ENCODE peak calls at places on chromosomes 2 and 18, in four cellular contexts. One of them, this sample, is unnamed.

GRCh38 chr2:61855178-61855523 is 1.3 kb upstream of the FAM161A start:
- DNase-seq in HepG2: peak; percentile 45
- DNase-seq in K562: no peak
- DNase-seq in GM12878: no peak
- DNase-seq in this sample: no peak

GRCh38 chr2:18752022-18752493 is 162.7 kb upstream of the NT5C1B start:
- DNase-seq in HepG2: peak; percentile 73
- DNase-seq in K562: no peak
- DNase-seq in GM12878: no peak
- DNase-seq in this sample: no peak

GRCh38 chr2:224008702-224009261 is 30.3 kb downstream of the SERPINE2 start:
- DNase-seq in HepG2: peak; percentile 53
- DNase-seq in K562: no peak
- DNase-seq in GM12878: no peak
- DNase-seq in this sample: peak; percentile 85

GRCh38 chr2:75602724-75603342 is 42.1 kb upstream of the EVA1A start:
- DNase-seq in HepG2: no peak
- DNase-seq in K562: no peak
- DNase-seq in GM12878: no peak
- DNase-seq in this sample: no peak

GRCh38 chr2:157838442-157839161 is 37.5 kb downstream of the ACVR1 start:
- DNase-seq in HepG2: peak; percentile 88
- DNase-seq in K562: peak; percentile 91
- DNase-seq in GM12878: no peak
- DNase-seq in this sample: peak; percentile 22

GRCh38 chr18:31646332-31646822 is 38.0 kb downstream of the B4GALT6 start:
- DNase-seq in HepG2: no peak
- DNase-seq in K562: no peak
- DNase-seq in GM12878: no peak
- DNase-seq in this sample: no peak

GRCh38 chr18:10681581-10682367 is 155.9 kb downstream of the NAPG start:
- DNase-seq in HepG2: no peak
- DNase-seq in K562: no peak
- DNase-seq in GM12878: no peak
- DNase-seq in this sample: no peak

GRCh38 chr2:85536479-85536878 is 2.5 kb upstream of the MAT2A start:
- DNase-seq in HepG2: no peak
- DNase-seq in K562: no peak
- DNase-seq in GM12878: no peak
- DNase-seq in this sample: peak; percentile 55

DNA sequence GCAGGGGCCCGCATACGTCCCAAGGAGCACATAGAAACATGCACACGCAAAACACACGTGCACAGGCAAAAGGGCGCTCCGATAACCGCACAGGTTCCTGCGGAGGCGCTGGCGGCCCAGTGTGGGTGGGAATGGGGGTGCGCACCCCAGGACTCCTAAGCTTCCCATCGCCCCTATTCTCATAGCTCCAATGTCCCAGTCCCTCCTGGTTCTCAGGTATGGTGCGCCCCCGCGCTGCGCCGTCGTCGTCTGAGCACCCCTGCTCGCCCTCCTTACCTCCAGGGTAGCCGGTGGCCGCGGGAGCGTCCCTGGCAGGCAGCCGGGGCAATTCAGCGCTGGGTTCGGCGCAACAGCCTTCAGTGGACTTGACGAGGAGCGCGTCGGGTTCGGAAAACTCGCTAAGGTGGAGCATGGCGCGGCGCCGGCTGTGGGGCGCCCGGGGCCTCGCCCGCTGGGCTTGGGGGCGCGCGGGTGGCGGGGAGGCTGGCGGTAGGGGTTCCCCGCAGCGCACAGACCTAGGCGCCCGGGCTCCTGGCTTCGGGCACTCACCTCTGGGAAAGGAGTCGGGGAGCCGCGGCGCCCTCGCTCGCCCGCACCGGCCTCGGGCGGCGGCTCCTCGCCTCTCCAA is 328 bp downstream of the EGR4 start:
- DNase-seq in HepG2: no peak
- DNase-seq in K562: no peak
- DNase-seq in GM12878: no peak
- DNase-seq in this sample: peak; percentile 61
- TF ChIP-seq ZBTB33 in HepG2: no peak
- TF ChIP-seq ZBTB33 in K562: no peak
- TF ChIP-seq ZBTB33 in GM12878: no peak
- TF ChIP-seq ZBTB33 in this sample: no peak

DNA sequence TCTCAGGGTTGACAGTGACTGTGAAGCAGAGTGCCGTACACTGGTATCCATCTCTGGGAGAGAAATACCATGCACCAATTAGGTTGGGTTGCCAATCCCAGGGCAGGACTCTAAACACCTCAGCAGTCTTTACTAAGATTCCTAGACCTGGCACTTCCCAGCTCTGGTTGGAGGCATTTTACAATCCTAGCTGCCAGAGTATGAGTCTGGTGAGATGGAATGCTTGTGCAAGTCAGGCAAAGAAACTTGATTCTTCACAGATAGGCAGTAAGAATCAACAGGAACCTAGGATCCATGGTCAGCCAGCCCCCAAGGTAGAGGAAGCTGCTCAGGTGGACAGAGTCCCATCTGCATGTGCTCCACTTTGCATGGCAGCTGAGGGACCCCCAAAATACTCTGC is 6.0 kb upstream of the UGT1A5 start:
- DNase-seq in HepG2: no peak
- DNase-seq in K562: no peak
- DNase-seq in GM12878: no peak
- DNase-seq in this sample: no peak
- TF ChIP-seq MXI1 in HepG2: no peak
- TF ChIP-seq MXI1 in K562: no peak
- TF ChIP-seq MXI1 in GM12878: no peak
- TF ChIP-seq MXI1 in this sample: no peak

DNA sequence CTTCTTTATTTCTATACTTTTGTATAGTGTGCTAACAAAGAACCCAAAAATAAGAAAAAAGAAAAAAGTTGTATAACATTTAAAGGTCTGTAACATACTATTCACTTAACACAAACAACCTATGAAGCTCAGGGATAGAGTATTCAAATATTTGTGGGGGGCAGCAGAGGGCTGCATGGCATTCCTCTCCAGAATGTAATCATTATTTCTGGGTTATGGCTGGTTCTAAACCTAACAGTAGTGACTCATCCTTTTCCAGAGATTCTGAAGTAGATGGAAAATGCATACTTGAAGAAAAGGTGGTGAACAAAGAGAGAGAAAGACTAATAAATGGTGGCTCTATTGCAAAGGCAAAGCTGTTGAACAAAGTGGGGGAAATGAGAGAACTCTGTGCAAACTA is 249.4 kb downstream of the NRXN1 start:
- DNase-seq in HepG2: no peak
- DNase-seq in K562: no peak
- DNase-seq in GM12878: no peak
- DNase-seq in this sample: no peak
- TF ChIP-seq ZBTB33 in HepG2: no peak
- TF ChIP-seq ZBTB33 in K562: no peak
- TF ChIP-seq ZBTB33 in GM12878: no peak
- TF ChIP-seq ZBTB33 in this sample: no peak

GRCh38 chr2:159195719-159196118 is 90.8 kb downstream of the WDSUB1 start:
- DNase-seq in HepG2: no peak
- DNase-seq in K562: no peak
- DNase-seq in GM12878: no peak
- DNase-seq in this sample: no peak
- TF ChIP-seq MXI1 in HepG2: no peak
- TF ChIP-seq MXI1 in K562: no peak
- TF ChIP-seq MXI1 in GM12878: no peak
- TF ChIP-seq MXI1 in this sample: no peak

GRCh38 chr2:46643493-46643892 is 164.1 kb downstream of the TMEM247 start:
- DNase-seq in HepG2: no peak
- DNase-seq in K562: no peak
- DNase-seq in GM12878: no peak
- DNase-seq in this sample: no peak
- TF ChIP-seq ZBTB33 in HepG2: no peak
- TF ChIP-seq ZBTB33 in K562: no peak
- TF ChIP-seq ZBTB33 in GM12878: no peak
- TF ChIP-seq ZBTB33 in this sample: no peak

DNA sequence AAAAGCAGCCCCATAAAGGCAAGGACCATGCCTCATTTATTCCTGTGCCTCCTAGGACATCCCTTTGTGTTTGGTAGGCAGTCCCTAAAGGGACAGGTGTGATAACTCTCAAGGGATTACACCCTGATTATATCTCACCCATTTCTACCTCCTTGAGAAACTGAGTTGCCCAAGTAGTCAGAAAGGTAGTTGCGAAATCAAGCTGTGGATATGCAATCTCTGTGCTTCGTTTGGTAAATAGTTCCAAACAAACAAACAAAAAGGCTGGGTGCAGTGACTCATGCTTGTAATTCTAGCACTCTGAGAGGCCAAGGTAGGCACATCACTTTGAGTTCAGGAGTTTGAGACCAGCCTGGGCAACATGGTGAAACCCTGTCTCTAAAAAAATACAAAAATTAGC is 100.2 kb upstream of the ARL5A start:
- DNase-seq in HepG2: peak; percentile 23
- DNase-seq in K562: no peak
- DNase-seq in GM12878: no peak
- DNase-seq in this sample: no peak
- TF ChIP-seq MXI1 in HepG2: no peak
- TF ChIP-seq MXI1 in K562: no peak
- TF ChIP-seq MXI1 in GM12878: no peak
- TF ChIP-seq MXI1 in this sample: no peak

GRCh38 chr2:230904856-230905447 is 20.1 kb downstream of the GPR55 start:
- DNase-seq in HepG2: no peak
- DNase-seq in K562: no peak
- DNase-seq in GM12878: no peak
- DNase-seq in this sample: no peak
- TF ChIP-seq ZBTB33 in HepG2: no peak
- TF ChIP-seq ZBTB33 in K562: no peak
- TF ChIP-seq ZBTB33 in GM12878: no peak
- TF ChIP-seq ZBTB33 in this sample: no peak

This sample was measured in SK-N-SH.